ENCODE peak calls at places on chromosomes 3 and 15, in six cellular contexts. L, B, V, A, P and D are unnamed samples.

GRCh38 chr3:173622156-173622555 is 224.6 kb downstream of the NLGN1 start:
- DNase-seq in L (no peak), A (peak; percentile 29), P (no peak), V (no peak), B (no peak), D (peak; percentile 88)

GRCh38 chr3:170417090-170417489 is 1.6 kb upstream of the CLDN11 start:
- DNase-seq in V (no peak), B (no peak), P (no peak), A (no peak), L (no peak), D (no peak)

GRCh38 chr3:67489816-67490215 is 164.6 kb downstream of the SUCLG2 start:
- DNase-seq in B (no peak), L (no peak), V (no peak), A (peak; percentile 48), P (no peak), D (peak; percentile 53)

GRCh38 chr3:8319935-8320634 is 181.5 kb upstream of the LMCD1 start:
- DNase-seq in L (no peak), P (no peak), B (peak; percentile 67), V (no peak), A (peak; percentile 77), D (peak; percentile 39)

GRCh38 chr3:160676547-160677303 is at the start of gene ARL14:
- DNase-seq in P (no peak), V (peak; percentile 54), A (peak; percentile 68), B (peak; percentile 53), L (no peak), D (no peak)

GRCh38 chr15:85282504-85283115 is 97.8 kb upstream of the AKAP13 start:
- DNase-seq in L (no peak), B (peak; percentile 38), V (no peak), A (peak; percentile 71), P (no peak), D (peak; percentile 9)

GRCh38 chr15:77546050-77546501 is 86.6 kb downstream of the LINGO1 start:
- DNase-seq in B (peak; percentile 90), P (no peak), A (peak; percentile 92), L (no peak), V (no peak), D (no peak)

GRCh38 chr3:133980035-133980434 is 49.7 kb downstream of the SLCO2A1 start:
- DNase-seq in L (no peak), V (no peak), A (no peak), P (no peak), B (no peak), D (no peak)

GRCh38 chr3:47265725-47266480 is 16.7 kb downstream of the KIF9 start:
- DNase-seq in V (no peak), B (no peak), L (no peak), P (no peak), A (peak; percentile 18), D (no peak)

GRCh38 chr3:112351823-112352222 is 18.9 kb downstream of the CD200 start:
- DNase-seq in B (no peak), V (no peak), A (no peak), L (no peak), P (no peak), D (no peak)

GRCh38 chr3:79531566-79532295 is 236.1 kb downstream of the ROBO1 start:
- DNase-seq in L (no peak), A (no peak), B (no peak), P (no peak), V (no peak), D (no peak)

GRCh38 chr15:57133127-57133968 is 214.9 kb downstream of the TCF12 start:
- DNase-seq in P (no peak), L (no peak), B (no peak), A (peak; percentile 34), V (no peak), D (no peak)

GRCh38 chr15:30906366-30906765 is 2.7 kb downstream of the FAN1 start:
- DNase-seq in A (no peak), B (no peak), P (no peak), L (no peak), V (no peak), D (no peak)

GRCh38 chr3:152405915-152406802 is 137.4 kb downstream of the MBNL1 start:
- DNase-seq in V (no peak), L (peak; percentile 34), P (no peak), A (peak; percentile 87), B (peak; percentile 69), D (peak; percentile 95)

DNA sequence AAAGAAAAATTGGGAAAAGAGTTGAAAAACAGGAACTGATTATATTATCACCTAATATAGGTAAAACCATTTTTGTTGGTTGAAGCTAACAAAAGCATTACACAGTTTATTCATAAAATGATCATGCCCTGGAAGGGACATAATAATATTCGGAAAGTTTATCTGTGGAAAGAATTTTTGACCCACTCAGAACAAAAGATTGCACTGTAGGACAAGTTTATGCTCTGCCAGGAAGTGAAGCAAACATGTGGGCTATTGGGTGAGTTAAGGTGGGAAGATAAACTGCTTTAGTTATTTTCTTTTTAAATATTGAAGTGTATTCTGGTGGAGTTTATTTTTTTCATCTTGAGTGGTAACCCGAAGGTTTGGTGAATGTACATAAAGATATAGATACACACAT is 506.5 kb upstream of the THBS1 start:
- DNase-seq in B (no peak), V (no peak), L (no peak), A (peak; percentile 22), P (no peak), D (no peak)
- H3K27me3 ChIP-seq in B (no peaks in the 10 kb centered on the region), V (no peaks in the 10 kb centered on the region), L (no peaks in the 10 kb centered on the region), A (no peaks in the 10 kb centered on the region), P (no peaks in the 10 kb centered on the region), D (no peaks in the 10 kb centered on the region)

GRCh38 chr3:24929521-24929920 is 434.9 kb upstream of the THRB start:
- DNase-seq in L (no peak), A (no peak), V (no peak), P (no peak), B (no peak), D (no peak)
- H3K27me3 ChIP-seq in L (no peaks in the 10 kb centered on the region), A (no peaks in the 10 kb centered on the region), V (no peaks in the 10 kb centered on the region), P (no peaks in the 10 kb centered on the region), B (no peaks in the 10 kb centered on the region), D (no peaks in the 10 kb centered on the region)

GRCh38 chr15:70438776-70439175 is 324.6 kb downstream of the UACA start:
- DNase-seq in V (no peak), A (no peak), B (no peak), P (peak; percentile 85), L (no peak), D (no peak)

GRCh38 chr15:70437882-70438331 is 325.5 kb downstream of the UACA start:
- DNase-seq in L (no peak), A (no peak), P (no peak), V (peak; percentile 69), B (no peak), D (no peak)

GRCh38 chr15:70439304-70439877 is 324.0 kb downstream of the UACA start:
- DNase-seq in V (no peak), P (no peak), L (no peak), B (no peak), A (no peak), D (no peak)

GRCh38 chr15:70440416-70441138 is 322.8 kb downstream of the UACA start:
- DNase-seq in L (no peak), B (no peak), A (no peak), V (no peak), P (no peak), D (no peak)

GRCh38 chr15:70439880-70440279 is 323.5 kb downstream of the UACA start:
- DNase-seq in L (no peak), V (no peak), P (no peak), B (no peak), A (no peak), D (no peak)
- H3K27me3 ChIP-seq in L (no peaks in the 10 kb centered on the region), V (no peaks in the 10 kb centered on the region), P (no peaks in the 10 kb centered on the region), B (peaks cover 57% of the 10 kb centered on the region), A (peaks cover 83% of the 10 kb centered on the region), D (peaks cover 26% of the 10 kb centered on the region)

DNA sequence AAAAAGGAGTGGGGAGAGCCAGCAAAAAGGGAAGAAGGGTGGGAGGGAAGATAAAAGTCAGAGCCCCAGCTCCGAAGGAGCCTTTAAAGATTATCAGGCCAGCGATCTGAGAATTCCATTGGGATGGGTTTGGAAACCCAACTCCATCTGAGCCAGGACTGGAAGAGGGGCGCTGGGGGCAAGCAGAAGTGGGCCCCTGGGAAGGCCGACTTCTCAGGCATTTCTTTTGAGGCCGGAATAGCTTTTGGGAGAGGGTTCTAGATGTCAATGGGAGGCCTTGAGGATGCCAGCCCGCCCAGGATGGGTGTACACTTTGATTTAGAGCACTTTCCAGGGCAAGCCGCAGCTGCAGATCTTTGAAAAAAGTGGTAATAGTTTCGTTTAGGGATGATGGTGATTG is 6.6 kb upstream of the SOX2 start:
- DNase-seq in B (no peak), P (no peak), A (no peak), L (no peak), V (no peak), D (no peak)
- H3K27me3 ChIP-seq in B (peaks cover 46% of the 10 kb centered on the region), P (peaks cover 48% of the 10 kb centered on the region), A (peaks cover 31% of the 10 kb centered on the region), L (peaks cover 99% of the 10 kb centered on the region), V (no peaks in the 10 kb centered on the region), D (peaks cover 22% of the 10 kb centered on the region)

DNA sequence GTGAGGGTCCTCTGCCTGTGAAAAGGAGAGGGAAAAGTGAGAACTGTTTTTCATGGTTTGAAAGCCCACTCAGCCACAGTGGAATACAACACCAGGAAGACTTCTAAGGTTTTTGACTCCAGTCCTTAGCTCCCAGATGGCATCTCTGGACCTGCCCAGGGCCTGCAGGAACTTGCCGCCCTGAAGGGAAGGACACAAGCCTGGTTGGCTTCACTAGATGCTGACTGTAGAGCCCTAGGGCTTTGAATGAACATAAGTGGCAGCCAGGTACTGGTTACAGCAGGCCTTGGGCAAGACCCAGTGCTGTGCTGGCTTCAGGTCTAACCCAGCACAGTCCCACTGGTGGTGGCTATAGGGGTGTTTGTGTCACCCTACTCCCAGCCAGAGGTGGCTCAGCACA is 21.3 kb upstream of the TMEM266 start:
- DNase-seq in L (no peak), V (no peak), P (no peak), B (no peak), A (no peak), D (no peak)
- H3K27me3 ChIP-seq in L (no peaks in the 10 kb centered on the region), V (no peaks in the 10 kb centered on the region), P (no peaks in the 10 kb centered on the region), B (peaks cover 3% of the 10 kb centered on the region), A (peaks cover 25% of the 10 kb centered on the region), D (peaks cover 7% of the 10 kb centered on the region)

GRCh38 chr15:70516408-70517193 is 246.8 kb downstream of the UACA start:
- DNase-seq in P (no peak), B (no peak), L (no peak), V (no peak), A (no peak), D (no peak)

GRCh38 chr15:70517194-70517590 is 246.2 kb downstream of the UACA start:
- DNase-seq in L (no peak), A (no peak), V (no peak), P (no peak), B (no peak), D (no peak)

GRCh38 chr15:70518201-70519003 is 245.0 kb downstream of the UACA start:
- DNase-seq in B (no peak), L (no peak), P (no peak), A (no peak), V (no peak), D (no peak)

GRCh38 chr15:70519616-70520015 is 243.7 kb downstream of the UACA start:
- DNase-seq in A (no peak), B (no peak), L (no peak), V (no peak), P (no peak), D (no peak)

GRCh38 chr15:70519004-70519365 is 244.4 kb downstream of the UACA start:
- DNase-seq in L (no peak), V (no peak), A (no peak), B (no peak), P (no peak), D (no peak)
- H3K27me3 ChIP-seq in L (no peaks in the 10 kb centered on the region), V (no peaks in the 10 kb centered on the region), A (peaks cover 81% of the 10 kb centered on the region), B (peaks cover 24% of the 10 kb centered on the region), P (no peaks in the 10 kb centered on the region), D (peaks cover 34% of the 10 kb centered on the region)